ENCODE peak calls at places on chromosomes 13 and 19, in nine cellular contexts. I, L, M, V, S, T, J, B and P are unnamed samples.
A peak's percentile ranks its signal among the peaks of the same experiment; 100 is the strongest.

GRCh38 chr13:98564204-98564603 is 12.7 kb downstream of the STK24 start:
- DNase-seq in B (no peak), M (no peak), I (no peak), S (no peak), L (no peak), V (peak; percentile 15), T (no peak), J (no peak), P (no peak)

GRCh38 chr19:1882786-1883692 is 2.3 kb downstream of the ABHD17A start:
- DNase-seq in V (no peak), S (no peak), I (no peak), B (no peak), T (no peak), L (no peak), J (no peak), M (no peak), P (no peak)

GRCh38 chr19:6350688-6351087 is 10.6 kb upstream of the CLPP start:
- DNase-seq in V (no peak), I (no peak), L (no peak), J (no peak), M (no peak), T (no peak), S (no peak), B (no peak), P (no peak)

GRCh38 chr13:108223850-108224503 is 5.8 kb downstream of the ABHD13 start:
- DNase-seq in J (no peak), I (no peak), S (no peak), B (no peak), L (no peak), T (no peak), M (no peak), V (no peak), P (no peak)

GRCh38 chr13:81017525-81018152 is 676.7 kb upstream of the SPRY2 start:
- DNase-seq in L (no peak), V (no peak), T (peak; percentile 34), J (peak; percentile 17), S (peak; percentile 67), I (no peak), B (no peak), M (no peak), P (peak; percentile 76)

GRCh38 chr13:114259974-114260373 is 21.4 kb upstream of the UPF3A start:
- DNase-seq in I (no peak), J (no peak), L (peak; percentile 46), T (no peak), V (no peak), S (no peak), B (no peak), M (no peak), P (no peak)

GRCh38 chr19:6047741-6048231 is 62.5 kb downstream of the RFX2 start:
- DNase-seq in I (no peak), B (no peak), L (no peak), T (peak; percentile 47), V (peak; percentile 61), S (peak; percentile 70), J (no peak), M (no peak), P (peak; percentile 63)

GRCh38 chr13:23643828-23644419 is 73.7 kb downstream of the TNFRSF19 start:
- DNase-seq in S (no peak), T (no peak), B (no peak), L (no peak), M (no peak), V (no peak), I (no peak), J (no peak), P (peak; percentile 51)

GRCh38 chr13:52845334-52845761 is 3.1 kb downstream of the PCDH8 start:
- DNase-seq in I (no peak), B (no peak), L (no peak), V (peak; percentile 34), S (peak; percentile 47), J (no peak), M (no peak), T (no peak), P (no peak)

GRCh38 chr13:52847322-52847681 is 1.1 kb downstream of the PCDH8 start:
- DNase-seq in B (no peak), M (no peak), I (no peak), J (no peak), T (no peak), V (no peak), L (no peak), S (no peak), P (no peak)

GRCh38 chr13:52846567-52847321 is 1.7 kb downstream of the PCDH8 start:
- DNase-seq in L (peak; percentile 60), J (no peak), S (peak; percentile 90), M (no peak), T (peak; percentile 9), B (peak; percentile 34), I (no peak), V (no peak), P (peak; percentile 10)

GRCh38 chr13:52847682-52848432 is 583 bp downstream of the PCDH8 start:
- DNase-seq in L (no peak), T (no peak), M (no peak), J (no peak), V (no peak), S (no peak), B (no peak), I (no peak), P (no peak)

DNA sequence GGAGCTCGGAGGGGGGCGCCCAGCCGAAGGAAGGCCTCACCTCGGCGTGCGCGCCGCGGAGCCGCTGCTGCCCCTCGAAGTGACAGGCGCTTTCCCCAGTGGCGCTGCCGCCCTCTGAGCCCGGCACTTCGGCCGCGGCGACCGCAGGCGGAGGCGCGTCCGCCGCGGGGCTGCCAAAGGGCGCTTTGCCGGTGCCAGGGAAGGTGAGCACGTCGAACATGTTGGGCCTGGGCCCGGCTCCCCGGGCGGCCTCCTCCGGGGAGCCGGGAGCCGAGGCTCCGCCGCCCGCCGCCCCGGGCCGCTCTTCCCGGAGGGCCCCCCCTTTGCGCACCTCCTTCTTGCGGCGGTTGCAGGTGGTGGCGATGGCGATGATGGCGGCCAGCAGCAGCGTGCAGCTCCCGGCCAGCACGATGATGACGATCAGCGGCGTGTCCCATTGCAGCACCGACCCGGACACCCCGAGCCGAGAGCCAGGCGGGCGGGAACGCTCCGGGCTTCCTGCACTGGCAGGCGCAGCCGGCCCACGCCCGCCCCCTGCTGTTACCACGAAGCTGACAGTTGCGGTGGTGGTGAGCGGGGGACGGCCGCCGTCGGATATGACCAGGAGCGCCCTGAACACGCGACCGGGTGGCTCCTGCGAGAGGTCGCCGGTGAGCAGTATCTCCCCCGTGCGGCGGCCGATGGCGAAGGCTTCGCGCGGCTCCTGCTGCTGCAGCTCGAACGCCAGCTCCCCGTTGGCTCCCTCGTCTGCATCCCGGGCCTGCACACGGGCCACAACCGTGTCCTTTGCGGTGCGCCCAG is 2.5 kb downstream of the PCDH8 start:
- DNase-seq in V (peak; percentile 78), S (peak; percentile 36), M (no peak), J (no peak), L (peak; percentile 23), T (no peak), I (no peak), B (no peak), P (peak; percentile 4)
- TF ChIP-seq CTCF in V (peak; percentile 58), S (peak; percentile 31), M (no peak), J (no peak), L (no peak), T (no peak), I (no peak), B (peak; percentile 15), P (peak; percentile 30)

GRCh38 chr19:40704491-40705361 is 12.0 kb downstream of the COQ8B start:
- DNase-seq in J (no peak), T (no peak), B (no peak), M (no peak), S (no peak), V (no peak), I (no peak), L (no peak), P (no peak)

GRCh38 chr19:40703029-40703755 is 12.7 kb upstream of the NUMBL start:
- DNase-seq in T (no peak), M (no peak), L (no peak), S (no peak), V (no peak), I (no peak), B (no peak), J (no peak), P (no peak)

GRCh38 chr19:40700083-40700482 is 9.6 kb upstream of the NUMBL start:
- DNase-seq in L (no peak), J (no peak), B (no peak), M (no peak), I (no peak), S (no peak), T (no peak), V (no peak), P (no peak)

GRCh38 chr19:40701758-40702157 is 11.3 kb upstream of the NUMBL start:
- DNase-seq in M (no peak), J (no peak), T (no peak), V (no peak), I (no peak), S (no peak), B (no peak), L (no peak), P (no peak)

DNA sequence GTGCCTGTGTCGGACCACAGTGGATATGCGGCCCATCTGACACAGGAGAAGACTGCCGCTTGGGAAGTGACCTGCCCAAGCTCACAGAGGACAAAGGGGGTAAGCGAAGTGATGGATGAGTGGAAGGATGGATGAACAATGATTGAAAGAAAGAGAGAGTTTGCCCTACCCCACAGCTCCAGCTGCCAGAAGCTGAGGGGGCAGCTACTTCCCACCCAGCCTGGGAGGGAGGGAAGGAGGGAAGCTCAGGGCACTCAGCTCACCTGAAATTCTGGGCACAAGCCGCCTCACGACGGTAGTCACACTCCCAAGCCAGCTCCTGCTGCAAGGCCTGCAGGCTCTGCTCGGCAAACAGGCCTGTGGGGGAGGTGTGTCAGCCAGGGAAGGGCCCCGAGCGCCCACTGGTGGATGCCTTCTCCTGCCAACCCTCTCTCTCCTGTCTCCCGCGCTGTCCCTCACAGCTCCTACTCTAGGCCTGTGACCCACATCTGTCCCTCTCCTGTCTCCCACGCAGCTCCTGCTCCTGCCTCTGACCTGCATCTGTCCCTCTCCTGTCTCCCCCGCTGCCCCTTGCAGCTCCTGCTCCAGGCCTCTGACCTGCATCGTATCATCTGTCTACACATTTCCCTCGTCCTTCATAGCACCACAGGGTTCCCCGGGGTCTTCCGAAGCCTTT is 12.0 kb upstream of the NUMBL start:
- DNase-seq in S (peak; percentile 68), M (no peak), J (peak; percentile 82), B (peak; percentile 39), V (peak; percentile 91), I (no peak), T (peak; percentile 29), L (no peak), P (peak; percentile 51)
- TF ChIP-seq CTCF in S (peak; percentile 47), M (no peak), J (peak; percentile 69), B (peak; percentile 49), V (peak; percentile 98), I (no peak), T (peak; percentile 57), L (no peak), P (peak; percentile 62)

DNA sequence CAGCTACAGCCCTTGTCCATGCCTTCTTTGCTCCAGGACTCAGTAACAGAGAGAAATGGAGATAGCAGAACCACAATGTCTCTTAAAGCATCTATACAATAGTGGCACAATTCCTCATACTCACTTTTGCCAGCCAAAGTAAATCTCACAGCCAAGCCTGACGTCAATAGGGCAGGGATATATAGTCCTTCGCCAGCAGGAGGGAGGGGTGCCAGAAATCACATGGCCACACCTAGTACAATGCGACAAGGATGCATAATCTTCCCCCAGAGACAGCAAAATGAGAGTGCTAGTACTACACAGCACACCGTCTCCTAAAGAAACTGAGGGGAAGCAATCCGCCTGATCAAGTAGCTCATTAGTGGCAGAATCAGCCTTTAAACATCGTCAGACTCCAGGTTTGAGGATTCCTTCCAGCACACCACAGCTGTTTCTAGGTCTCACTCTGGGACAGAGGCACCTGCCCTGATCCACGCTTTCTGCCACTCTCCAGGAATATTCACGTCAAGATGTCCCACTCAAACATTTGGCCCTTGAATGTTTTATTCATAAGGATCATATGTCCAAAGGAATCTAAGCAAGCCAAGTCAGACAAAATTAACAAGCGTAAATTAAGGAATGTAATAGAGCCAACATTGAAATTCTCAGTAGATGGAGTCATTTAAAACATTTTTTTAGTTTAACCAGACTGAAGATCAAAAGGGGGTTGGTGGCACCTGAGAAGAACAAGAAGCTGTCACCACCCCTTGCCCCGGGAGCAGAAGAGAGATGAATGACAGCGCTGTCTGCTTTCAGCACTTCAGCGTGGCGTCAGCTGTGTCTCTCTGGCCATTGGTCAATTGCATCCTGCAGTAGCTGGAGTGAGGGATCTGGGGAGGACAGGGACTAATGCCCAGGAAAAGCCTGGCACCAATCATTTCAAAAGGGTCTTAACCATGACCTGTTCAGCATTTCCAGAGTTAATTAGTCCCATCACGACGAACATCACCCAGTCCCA is 63.6 kb upstream of the SERP2 start:
- DNase-seq in B (peak; percentile 54), L (no peak), V (no peak), T (no peak), M (no peak), I (no peak), S (peak; percentile 41), J (no peak), P (no peak)
- TF ChIP-seq CTCF in B (no peak), L (no peak), V (no peak), T (no peak), M (no peak), I (no peak), S (no peak), J (no peak), P (no peak)

DNA sequence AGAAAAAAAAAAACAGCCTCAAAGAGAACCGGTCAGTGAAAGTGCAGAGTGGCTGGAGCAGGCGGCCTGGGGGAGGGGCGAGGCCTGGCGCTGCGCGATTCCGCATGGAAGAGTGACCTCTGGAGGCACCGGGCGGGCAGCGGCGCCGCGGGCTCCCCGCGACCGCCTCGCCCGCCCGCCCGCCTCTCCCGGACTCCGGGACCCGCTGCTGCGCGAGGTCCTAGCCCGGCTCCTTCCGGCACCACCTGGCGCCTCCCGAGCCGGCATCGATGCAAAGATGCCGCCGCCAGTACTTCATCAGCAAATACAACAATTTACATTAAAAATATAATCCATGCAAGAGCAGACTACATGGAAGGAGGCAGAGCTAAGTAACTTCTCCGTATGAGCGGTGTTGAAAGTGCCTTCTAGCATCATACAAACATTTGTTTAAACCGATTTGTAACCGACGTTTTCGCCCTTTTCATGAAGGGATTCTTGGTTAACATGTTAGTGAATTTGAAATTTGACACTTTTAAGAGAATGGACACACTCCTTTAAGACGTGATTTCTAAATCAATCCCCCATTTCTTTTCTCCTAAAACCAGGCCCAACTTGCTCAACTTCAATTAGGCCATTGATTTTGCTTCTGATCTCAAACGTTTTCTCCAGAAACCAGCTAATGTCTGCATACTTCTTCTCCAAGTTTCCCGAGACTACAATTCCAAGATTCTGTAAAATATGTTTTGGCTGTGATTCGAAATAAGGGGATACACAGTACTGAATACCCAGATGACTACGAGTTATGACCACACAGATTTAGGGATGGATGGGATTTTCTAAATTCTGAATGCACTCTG is 2.1 kb downstream of the EFNB2 start:
- DNase-seq in I (peak; percentile 34), T (peak; percentile 78), S (peak; percentile 92), B (peak; percentile 84), M (no peak), V (peak; percentile 91), L (peak; percentile 83), J (peak; percentile 43), P (peak; percentile 89)
- TF ChIP-seq CTCF in I (no peak), T (peak; percentile 53), S (peak; percentile 48), B (peak; percentile 68), M (no peak), V (peak; percentile 83), L (peak; percentile 60), J (peak; percentile 63), P (peak; percentile 39)